ENCODE peak calls at places on chromosomes 2 and 18, in six cellular contexts. One of them, this sample, is unnamed.

GRCh38 chr18:70295192-70295522 is 6.3 kb downstream of the SOCS6 start:
- DNase-seq in H1: no peak
- DNase-seq in IMR-90: no peak
- DNase-seq in sigmoid colon: no peak
- DNase-seq in K562: no peak
- DNase-seq in HCT116: no peak
- DNase-seq in this sample: no peak

GRCh38 chr2:30653847-30654246 is 153.4 kb downstream of the CAPN13 start:
- DNase-seq in H1: no peak
- DNase-seq in IMR-90: peak; percentile 78
- DNase-seq in sigmoid colon: no peak
- DNase-seq in K562: no peak
- DNase-seq in HCT116: no peak
- DNase-seq in this sample: no peak

GRCh38 chr2:102304268-102304667 is 7.1 kb upstream of the IL1RL1 start:
- DNase-seq in H1: no peak
- DNase-seq in IMR-90: peak; percentile 72
- DNase-seq in sigmoid colon: no peak
- DNase-seq in K562: no peak
- DNase-seq in HCT116: no peak
- DNase-seq in this sample: no peak

GRCh38 chr2:227052879-227053278 is 111.1 kb downstream of the COL4A4 start:
- DNase-seq in H1: no peak
- DNase-seq in IMR-90: no peak
- DNase-seq in sigmoid colon: no peak
- DNase-seq in K562: no peak
- DNase-seq in HCT116: no peak
- DNase-seq in this sample: no peak

GRCh38 chr2:100060875-100061274 is 81.5 kb downstream of the AFF3 start:
- DNase-seq in H1: no peak
- DNase-seq in IMR-90: no peak
- DNase-seq in sigmoid colon: no peak
- DNase-seq in K562: no peak
- DNase-seq in HCT116: no peak
- DNase-seq in this sample: no peak

GRCh38 chr18:70659026-70659726 is 370.3 kb downstream of the SOCS6 start:
- DNase-seq in H1: no peak
- DNase-seq in IMR-90: peak; percentile 7
- DNase-seq in sigmoid colon: no peak
- DNase-seq in K562: no peak
- DNase-seq in HCT116: no peak
- DNase-seq in this sample: no peak

GRCh38 chr18:21468514-21469164 is 131.9 kb downstream of the ESCO1 start:
- DNase-seq in H1: no peak
- DNase-seq in IMR-90: no peak
- DNase-seq in sigmoid colon: no peak
- DNase-seq in K562: no peak
- DNase-seq in HCT116: no peak
- DNase-seq in this sample: no peak

GRCh38 chr18:22378672-22379282 is 38.9 kb downstream of the CTAGE1 start:
- DNase-seq in H1: no peak
- DNase-seq in IMR-90: peak; percentile 30
- DNase-seq in sigmoid colon: no peak
- DNase-seq in K562: peak; percentile 37
- DNase-seq in HCT116: peak; percentile 39
- DNase-seq in this sample: no peak

GRCh38 chr18:32333781-32334180 is 136.9 kb downstream of the GAREM1 start:
- DNase-seq in H1: no peak
- DNase-seq in IMR-90: no peak
- DNase-seq in sigmoid colon: no peak
- DNase-seq in K562: no peak
- DNase-seq in HCT116: no peak
- DNase-seq in this sample: no peak

GRCh38 chr18:60232541-60232940 is 140.0 kb downstream of the MC4R start:
- DNase-seq in H1: no peak
- DNase-seq in IMR-90: peak; percentile 73
- DNase-seq in sigmoid colon: no peak
- DNase-seq in K562: no peak
- DNase-seq in HCT116: peak; percentile 52
- DNase-seq in this sample: no peak

GRCh38 chr2:209661286-209661685 is 110.3 kb upstream of the UNC80 start:
- DNase-seq in H1: no peak
- DNase-seq in IMR-90: no peak
- DNase-seq in sigmoid colon: no peak
- DNase-seq in K562: no peak
- DNase-seq in HCT116: no peak
- DNase-seq in this sample: no peak

GRCh38 chr2:236576978-236577377 is 7.4 kb downstream of the ACKR3 start:
- DNase-seq in H1: no peak
- DNase-seq in IMR-90: no peak
- DNase-seq in sigmoid colon: peak; percentile 44
- DNase-seq in K562: no peak
- DNase-seq in HCT116: no peak
- DNase-seq in this sample: no peak

GRCh38 chr2:71558300-71559051 is 105.1 kb downstream of the DYSF start:
- DNase-seq in H1: no peak
- DNase-seq in IMR-90: no peak
- DNase-seq in sigmoid colon: no peak
- DNase-seq in K562: no peak
- DNase-seq in HCT116: no peak
- DNase-seq in this sample: no peak

GRCh38 chr2:240624950-240625621 is at the start of gene GPR35:
- DNase-seq in H1: no peak
- DNase-seq in IMR-90: peak; percentile 43
- DNase-seq in sigmoid colon: peak; percentile 66
- DNase-seq in K562: peak; percentile 64
- DNase-seq in HCT116: no peak
- DNase-seq in this sample: no peak

GRCh38 chr2:209772316-209772715 is 684 bp downstream of the UNC80 start:
- DNase-seq in H1: no peak
- DNase-seq in IMR-90: no peak
- DNase-seq in sigmoid colon: no peak
- DNase-seq in K562: no peak
- DNase-seq in HCT116: no peak
- DNase-seq in this sample: no peak

GRCh38 chr2:40844353-40845277 is 392.7 kb upstream of the SLC8A1 start:
- DNase-seq in H1: no peak
- DNase-seq in IMR-90: no peak
- DNase-seq in sigmoid colon: no peak
- DNase-seq in K562: no peak
- DNase-seq in HCT116: no peak
- DNase-seq in this sample: no peak

GRCh38 chr2:98632351-98632750 is 24.0 kb downstream of the UNC50 start:
- DNase-seq in H1: no peak
- DNase-seq in IMR-90: no peak
- DNase-seq in sigmoid colon: no peak
- DNase-seq in K562: no peak
- DNase-seq in HCT116: no peak
- DNase-seq in this sample: no peak

GRCh38 chr2:176269319-176270099 is at the start of gene MTX2:
- DNase-seq in H1: peak; percentile 38
- DNase-seq in IMR-90: peak; percentile 57
- DNase-seq in sigmoid colon: peak; percentile 80
- DNase-seq in K562: peak; percentile 83
- DNase-seq in HCT116: peak; percentile 57
- DNase-seq in this sample: peak; percentile 60
- TF ChIP-seq POLR2A in H1: peak; percentile 80
- TF ChIP-seq POLR2A in IMR-90: peak; percentile 39
- TF ChIP-seq POLR2A in sigmoid colon: peak; percentile 17
- TF ChIP-seq POLR2A in K562: peak; percentile 98
- TF ChIP-seq POLR2A in HCT116: peak; percentile 39
- TF ChIP-seq POLR2A in this sample: peak; percentile 76

DNA sequence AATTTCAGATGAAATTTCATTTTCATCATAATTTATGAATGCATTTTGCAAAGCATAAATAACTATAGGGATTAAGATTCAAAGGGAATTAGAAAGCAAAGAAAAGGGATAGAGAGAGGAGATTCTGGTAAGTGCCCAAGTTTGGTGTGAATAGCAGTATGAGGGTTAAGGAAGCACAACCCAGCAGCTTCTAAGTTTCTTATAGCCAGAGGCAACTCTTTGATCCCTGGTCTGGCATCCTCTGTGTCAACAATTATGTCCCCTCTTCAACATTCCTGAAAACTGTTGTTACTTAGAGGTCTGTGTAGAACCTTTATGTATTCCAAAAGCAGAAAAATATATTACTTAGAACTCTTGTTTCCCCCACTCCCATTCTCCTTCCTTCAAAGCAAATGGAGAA is 171.6 kb upstream of the SATB2 start:
- DNase-seq in H1: no peak
- DNase-seq in IMR-90: no peak
- DNase-seq in sigmoid colon: no peak
- DNase-seq in K562: no peak
- DNase-seq in HCT116: no peak
- DNase-seq in this sample: no peak
- TF ChIP-seq POLR2A in H1: no peak
- TF ChIP-seq POLR2A in IMR-90: no peak
- TF ChIP-seq POLR2A in sigmoid colon: no peak
- TF ChIP-seq POLR2A in K562: no peak
- TF ChIP-seq POLR2A in HCT116: no peak
- TF ChIP-seq POLR2A in this sample: no peak

GRCh38 chr2:203720922-203721672 is 14.7 kb downstream of the CD28 start:
- DNase-seq in H1: no peak
- DNase-seq in IMR-90: no peak
- DNase-seq in sigmoid colon: no peak
- DNase-seq in K562: no peak
- DNase-seq in HCT116: no peak
- DNase-seq in this sample: no peak

GRCh38 chr2:203718087-203718486 is 11.6 kb downstream of the CD28 start:
- DNase-seq in H1: no peak
- DNase-seq in IMR-90: peak; percentile 2
- DNase-seq in sigmoid colon: no peak
- DNase-seq in K562: no peak
- DNase-seq in HCT116: no peak
- DNase-seq in this sample: no peak

GRCh38 chr2:203721770-203722169 is 15.3 kb downstream of the CD28 start:
- DNase-seq in H1: no peak
- DNase-seq in IMR-90: no peak
- DNase-seq in sigmoid colon: no peak
- DNase-seq in K562: no peak
- DNase-seq in HCT116: no peak
- DNase-seq in this sample: no peak

GRCh38 chr2:203719456-203719855 is 13.0 kb downstream of the CD28 start:
- DNase-seq in H1: no peak
- DNase-seq in IMR-90: no peak
- DNase-seq in sigmoid colon: no peak
- DNase-seq in K562: no peak
- DNase-seq in HCT116: no peak
- DNase-seq in this sample: no peak

GRCh38 chr2:203720011-203720410 is 13.6 kb downstream of the CD28 start:
- DNase-seq in H1: no peak
- DNase-seq in IMR-90: no peak
- DNase-seq in sigmoid colon: no peak
- DNase-seq in K562: no peak
- DNase-seq in HCT116: no peak
- DNase-seq in this sample: no peak
- TF ChIP-seq POLR2A in H1: no peak
- TF ChIP-seq POLR2A in IMR-90: no peak
- TF ChIP-seq POLR2A in sigmoid colon: no peak
- TF ChIP-seq POLR2A in K562: no peak
- TF ChIP-seq POLR2A in HCT116: no peak
- TF ChIP-seq POLR2A in this sample: no peak

GRCh38 chr2:10079931-10080535 is at the start of gene CYS1:
- DNase-seq in H1: no peak
- DNase-seq in IMR-90: no peak
- DNase-seq in sigmoid colon: no peak
- DNase-seq in K562: peak; percentile 82
- DNase-seq in HCT116: no peak
- DNase-seq in this sample: peak; percentile 66
- TF ChIP-seq POLR2A in H1: no peak
- TF ChIP-seq POLR2A in IMR-90: no peak
- TF ChIP-seq POLR2A in sigmoid colon: no peak
- TF ChIP-seq POLR2A in K562: no peak
- TF ChIP-seq POLR2A in HCT116: no peak
- TF ChIP-seq POLR2A in this sample: no peak

GRCh38 chr2:23122681-23123080 is 262.3 kb upstream of the KLHL29 start:
- DNase-seq in H1: no peak
- DNase-seq in IMR-90: no peak
- DNase-seq in sigmoid colon: no peak
- DNase-seq in K562: no peak
- DNase-seq in HCT116: no peak
- DNase-seq in this sample: no peak

GRCh38 chr2:23123686-23124085 is 261.3 kb upstream of the KLHL29 start:
- DNase-seq in H1: no peak
- DNase-seq in IMR-90: no peak
- DNase-seq in sigmoid colon: no peak
- DNase-seq in K562: no peak
- DNase-seq in HCT116: no peak
- DNase-seq in this sample: no peak

GRCh38 chr2:23121968-23122648 is 262.9 kb upstream of the KLHL29 start:
- DNase-seq in H1: no peak
- DNase-seq in IMR-90: no peak
- DNase-seq in sigmoid colon: no peak
- DNase-seq in K562: no peak
- DNase-seq in HCT116: no peak
- DNase-seq in this sample: no peak

GRCh38 chr2:23127465-23127864 is 257.5 kb upstream of the KLHL29 start:
- DNase-seq in H1: no peak
- DNase-seq in IMR-90: no peak
- DNase-seq in sigmoid colon: no peak
- DNase-seq in K562: no peak
- DNase-seq in HCT116: no peak
- DNase-seq in this sample: no peak

DNA sequence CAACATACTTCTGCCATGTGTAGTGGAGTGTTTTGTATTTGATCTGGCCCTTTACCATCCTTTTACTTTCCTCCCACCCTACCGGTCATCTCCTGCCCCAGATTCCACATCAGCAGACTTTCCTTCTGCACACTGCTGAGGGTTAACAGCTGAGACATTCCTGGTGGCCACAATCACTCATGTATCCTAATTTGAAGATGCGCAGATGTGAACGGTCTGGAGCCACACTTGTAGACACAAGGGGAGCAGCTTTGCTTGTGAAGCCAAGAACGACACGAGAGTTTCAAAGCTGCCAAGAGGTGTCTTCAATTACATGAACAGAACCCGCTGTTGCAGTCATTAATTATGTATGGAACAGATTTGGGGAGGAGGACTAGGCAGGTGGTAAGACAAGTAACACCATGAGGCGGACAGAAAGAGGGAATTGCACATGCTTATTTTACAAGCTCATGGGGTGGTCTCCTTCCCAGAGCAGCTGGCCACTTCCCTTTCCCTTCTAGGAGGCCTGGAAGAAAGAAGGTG is 260.7 kb upstream of the KLHL29 start:
- DNase-seq in H1: no peak
- DNase-seq in IMR-90: no peak
- DNase-seq in sigmoid colon: no peak
- DNase-seq in K562: no peak
- DNase-seq in HCT116: no peak
- DNase-seq in this sample: no peak
- TF ChIP-seq POLR2A in H1: no peak
- TF ChIP-seq POLR2A in IMR-90: no peak
- TF ChIP-seq POLR2A in sigmoid colon: no peak
- TF ChIP-seq POLR2A in K562: no peak
- TF ChIP-seq POLR2A in HCT116: no peak
- TF ChIP-seq POLR2A in this sample: no peak

DNA sequence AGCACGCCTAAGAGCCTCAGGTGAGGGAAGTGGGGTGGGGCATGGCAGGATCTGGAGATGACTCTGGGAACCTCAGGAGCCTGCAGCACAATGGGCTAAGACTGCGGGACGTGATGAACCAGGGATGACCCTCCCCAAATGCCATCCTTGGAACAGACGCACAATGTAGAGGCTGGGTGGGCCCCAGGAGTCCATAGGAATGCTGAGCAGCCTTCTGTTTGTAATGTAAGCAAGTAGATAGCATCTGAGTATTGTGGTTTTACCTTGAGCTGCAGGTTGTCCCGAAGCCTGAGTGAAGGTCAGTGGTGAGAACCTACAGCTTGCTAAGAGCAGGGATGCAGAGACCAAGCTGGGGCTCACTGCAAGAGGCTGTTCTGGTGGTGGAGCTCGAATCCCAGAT is 5.9 kb downstream of the SCTR start:
- DNase-seq in H1: no peak
- DNase-seq in IMR-90: no peak
- DNase-seq in sigmoid colon: no peak
- DNase-seq in K562: no peak
- DNase-seq in HCT116: no peak
- DNase-seq in this sample: no peak
- TF ChIP-seq POLR2A in H1: no peak
- TF ChIP-seq POLR2A in IMR-90: no peak
- TF ChIP-seq POLR2A in sigmoid colon: no peak
- TF ChIP-seq POLR2A in K562: no peak
- TF ChIP-seq POLR2A in HCT116: no peak
- TF ChIP-seq POLR2A in this sample: no peak

This sample was measured in GM12891.